ENCODE peak calls at places on chromosomes 3 and 15, in four cellular contexts. M is fibroblast of the aortic adventitia, V is astrocyte of the spinal cord, O is mucosa of descending colon. P is an unnamed sample.

GRCh38 chr15:57462391-57462790 is 86.1 kb downstream of the CGNL1 start:
- DNase-seq in M (peak; percentile 46), O (no peak), V (no peak), P (peak; percentile 60)

GRCh38 chr3:83438177-83438576 is 1520.6 kb upstream of the CADM2 start:
- DNase-seq in V (peak; percentile 59), O (no peak), M (no peak), P (peak; percentile 20)

GRCh38 chr15:49987198-49987785 is 131.7 kb downstream of the ATP8B4 start:
- DNase-seq in M (peak; percentile 40), V (no peak), O (no peak), P (no peak)

GRCh38 chr15:84752700-84753099 is 4.3 kb downstream of the ZNF592 start:
- DNase-seq in O (no peak), V (peak; percentile 23), M (peak; percentile 31), P (peak; percentile 67)

GRCh38 chr15:48520376-48521155 is 124.9 kb downstream of the FBN1 start:
- DNase-seq in O (no peak), V (peak; percentile 33), M (no peak), P (no peak)

GRCh38 chr3:5004319-5005152 is 25.3 kb downstream of the BHLHE40 start:
- DNase-seq in M (no peak), V (no peak), O (no peak), P (no peak)

GRCh38 chr3:175392653-175393052 is 533.5 kb downstream of the NAALADL2 start:
- DNase-seq in O (no peak), M (peak; percentile 26), V (peak; percentile 64), P (no peak)

GRCh38 chr3:47794585-47794984 is 8.4 kb upstream of the DHX30 start:
- DNase-seq in V (no peak), M (no peak), O (no peak), P (no peak)

GRCh38 chr3:176469694-176470205 is 727.5 kb downstream of the TBL1XR1 start:
- DNase-seq in M (no peak), V (peak; percentile 2), O (no peak), P (no peak)

GRCh38 chr3:81521855-81522254 is 239.6 kb downstream of the GBE1 start:
- DNase-seq in M (peak; percentile 22), O (no peak), V (no peak), P (no peak)

GRCh38 chr3:108391917-108392585 is 95.7 kb downstream of the HHLA2 start:
- DNase-seq in V (peak; percentile 70), M (peak; percentile 84), O (no peak), P (peak; percentile 71)

GRCh38 chr3:113532698-113533533 is 561 bp downstream of the SIDT1 start:
- DNase-seq in V (peak; percentile 3), O (peak; percentile 69), M (no peak), P (peak; percentile 36)

GRCh38 chr3:31048143-31048542 is 153.7 kb upstream of the GADL1 start:
- DNase-seq in M (no peak), V (no peak), O (no peak), P (no peak)

GRCh38 chr3:143135150-143135549 is 15.6 kb downstream of the CHST2 start:
- DNase-seq in V (peak; percentile 95), O (no peak), M (peak; percentile 94), P (peak; percentile 97)

GRCh38 chr3:149736180-149737100 is 15.8 kb downstream of the COMMD2 start:
- DNase-seq in V (peak; percentile 79), M (peak; percentile 70), O (no peak), P (peak; percentile 46)

GRCh38 chr3:149744151-149744550 is 8.1 kb downstream of the COMMD2 start:
- DNase-seq in M (no peak), O (no peak), V (no peak), P (no peak)

GRCh38 chr3:149739396-149739795 is 12.9 kb downstream of the COMMD2 start:
- DNase-seq in O (no peak), V (no peak), M (no peak), P (no peak)

GRCh38 chr3:149744630-149745029 is 7.7 kb downstream of the COMMD2 start:
- DNase-seq in O (no peak), M (no peak), V (no peak), P (no peak)

DNA sequence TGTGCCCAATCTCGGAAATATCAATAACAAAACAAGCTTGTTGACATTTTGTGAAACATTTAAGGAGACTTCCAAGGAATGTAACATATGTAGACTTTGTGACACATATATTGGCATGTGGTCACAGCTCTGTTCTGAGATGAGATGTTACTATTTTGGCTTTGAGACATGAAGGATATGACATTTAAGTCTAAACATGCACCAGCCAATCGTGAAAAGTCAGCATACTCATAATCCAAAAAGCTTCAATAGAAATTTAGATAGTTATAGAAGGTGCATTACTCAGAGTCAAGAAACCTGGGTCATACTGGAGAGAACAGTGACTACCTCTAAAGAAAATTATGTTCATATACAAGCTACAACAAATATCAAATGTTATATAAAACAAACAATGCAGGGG is 13.4 kb downstream of the COMMD2 start:
- DNase-seq in M (no peak), V (no peak), O (no peak), P (no peak)
- TF ChIP-seq CTCF in M (no peak), V (no peak), O (no peak), P (no peak)

DNA sequence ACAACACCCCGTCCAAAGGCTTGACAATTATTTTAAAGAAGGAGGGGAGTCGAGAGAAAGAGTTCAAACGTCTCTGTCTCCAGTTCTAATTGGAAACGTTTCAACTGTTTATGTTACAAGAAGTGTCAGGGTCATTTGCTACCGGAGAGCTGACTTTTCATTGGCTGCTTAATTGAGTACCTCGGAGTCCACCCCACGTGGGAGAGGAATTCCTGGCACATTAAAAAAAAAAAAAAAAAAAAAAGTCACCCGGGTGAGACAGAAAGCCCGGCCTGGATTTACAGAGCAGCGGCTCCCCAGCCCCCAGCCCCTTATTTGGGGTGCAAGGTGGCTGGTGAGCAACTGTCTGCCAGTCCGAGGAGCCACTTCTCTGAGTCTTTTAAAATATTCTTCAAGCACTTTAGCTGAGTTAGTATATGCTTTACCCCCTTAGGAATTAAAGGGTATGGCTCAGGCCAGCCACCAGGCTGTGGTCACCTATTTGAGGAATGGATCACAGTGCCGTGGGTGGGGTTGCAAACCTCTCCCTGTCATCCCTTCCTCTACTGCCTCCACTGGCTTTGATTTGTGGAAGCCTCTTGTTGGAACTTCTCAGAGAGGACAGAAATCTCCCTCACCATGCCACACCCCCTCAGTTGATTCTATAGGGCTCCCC is 3.9 kb upstream of the TLE3 start:
- DNase-seq in M (peak; percentile 79), O (peak; percentile 62), V (peak; percentile 94), P (peak; percentile 81)
- H3K4me3 ChIP-seq in M (no peak overlapping the region), O (no peak overlapping the region), V (no peak overlapping the region), P (no peak overlapping the region)

DNA sequence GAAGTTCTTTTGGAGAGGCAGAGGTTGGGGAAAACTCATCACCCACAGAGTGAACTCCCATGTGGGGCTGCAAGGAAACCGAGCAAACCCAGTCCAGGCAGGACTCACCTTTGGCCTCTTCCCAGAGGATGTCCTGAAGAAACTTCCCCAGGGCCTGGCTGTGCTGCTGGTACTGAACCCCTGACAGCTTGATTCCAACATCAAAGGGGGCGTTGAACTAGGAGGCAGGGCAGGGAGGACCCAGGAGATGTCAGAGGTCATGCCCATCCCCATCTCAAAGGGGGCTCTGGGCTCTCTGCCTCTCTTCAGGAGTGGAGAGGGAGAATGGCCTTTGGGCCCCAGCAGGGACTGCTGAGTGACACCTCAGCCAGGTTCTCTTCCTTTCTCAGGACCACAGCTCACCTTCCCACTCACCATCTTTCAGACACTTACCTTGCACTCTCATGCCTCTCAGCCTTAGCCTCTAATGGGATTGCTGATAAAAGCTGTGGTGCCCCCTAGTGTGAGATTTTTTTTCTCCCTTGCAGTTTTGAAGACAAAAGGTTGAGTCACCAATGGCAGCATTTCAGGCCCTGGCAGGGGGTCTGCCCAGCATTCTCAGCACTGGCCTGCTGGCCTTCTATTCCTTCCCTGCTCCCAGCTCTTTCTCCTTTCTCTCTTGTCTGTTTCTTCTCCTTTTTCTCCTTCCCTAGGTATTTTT is 6.0 kb downstream of the GHRL start:
- DNase-seq in M (peak; percentile 67), O (no peak), V (peak; percentile 83), P (peak; percentile 73)
- TF ChIP-seq CTCF in M (no peak), O (no peak), V (no peak), P (peak; percentile 38)

DNA sequence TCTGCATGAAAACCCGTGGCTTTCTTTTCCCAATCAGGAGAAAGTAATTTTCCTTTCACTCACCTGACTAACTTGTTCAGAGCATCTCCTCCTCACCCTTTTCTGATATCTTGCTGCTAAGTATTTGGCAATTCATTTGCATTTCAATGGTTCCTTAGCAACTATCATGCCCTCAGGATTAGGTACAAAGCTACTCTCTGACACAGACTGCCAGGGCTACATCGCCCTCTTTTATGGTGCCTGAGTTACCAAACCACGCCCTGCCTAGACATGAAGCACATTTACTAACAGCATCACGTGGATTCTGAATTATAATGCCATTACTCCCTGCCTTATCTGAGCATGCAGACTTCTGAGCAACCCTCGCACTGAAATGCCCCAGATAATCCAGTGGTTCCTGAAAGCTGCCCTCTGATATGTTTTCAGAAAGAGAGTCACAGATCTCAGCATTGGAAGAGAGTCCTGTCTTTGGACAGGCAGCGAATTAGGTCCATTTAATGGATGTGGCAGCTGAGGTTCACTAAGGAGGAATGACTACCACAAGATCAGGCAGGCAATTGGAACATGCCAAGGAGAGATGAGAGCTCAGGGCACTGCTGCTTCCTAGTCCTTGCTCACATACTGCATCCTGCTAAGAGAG is 14.5 kb downstream of the EPHB1 start:
- DNase-seq in V (no peak), O (no peak), M (peak; percentile 25), P (no peak)
- H3K4me3 ChIP-seq in V (no peak overlapping the region), O (no peak overlapping the region), M (no peak overlapping the region), P (no peak overlapping the region)

GRCh38 chr3:86702381-86702958 is 288.5 kb downstream of the VGLL3 start:
- DNase-seq in M (peak; percentile 10), V (peak; percentile 21), O (no peak), P (peak; percentile 0)
- TF ChIP-seq CTCF in M (peak; percentile 45), V (peak; percentile 63), O (no peak), P (peak; percentile 55)

P was measured in foreskin fibroblast.